ENCODE peak calls at places on chromosomes 7 and 10, in nine cellular contexts. O is heart left ventricle; P is heart right ventricle; Y is IMR-90; N is CD8-positive, alpha-beta T cell; K is mesenchymal stem cell; S is MG63; A is OCI-LY7; C is CD4-positive, CD25-positive, alpha-beta regulatory T cell. Z is an unnamed sample.
A peak's percentile ranks its signal among the peaks of the same experiment; 100 is the strongest.

GRCh38 chr10:50367732-50368131 is 116.4 kb upstream of the ASAH2 start:
- DNase-seq in S (no peak), P (no peak), O (no peak), K (peak; percentile 42), C (no peak), A (peak; percentile 56), N (no peak), Y (peak; percentile 54), Z (no peak)

GRCh38 chr7:44201813-44202212 is 1.0 kb downstream of the YKT6 start:
- DNase-seq in Y (peak; percentile 11), N (no peak), S (no peak), O (no peak), A (no peak), C (no peak), K (peak; percentile 42), P (no peak), Z (no peak)

GRCh38 chr10:31381766-31382316 is 62.8 kb downstream of the ZEB1 start:
- DNase-seq in N (no peak), S (peak; percentile 68), K (peak; percentile 57), O (no peak), Y (peak; percentile 55), A (no peak), C (no peak), P (no peak), Z (no peak)

GRCh38 chr10:68333905-68334431 is 1.2 kb upstream of the PBLD start:
- DNase-seq in P (no peak), S (no peak), C (no peak), K (no peak), O (no peak), A (no peak), Y (no peak), N (no peak), Z (no peak)

GRCh38 chr7:3955751-3956696 is 655.0 kb downstream of the SDK1 start:
- DNase-seq in O (no peak), S (peak; percentile 84), K (peak; percentile 85), P (no peak), C (no peak), Y (peak; percentile 65), A (no peak), N (no peak), Z (no peak)

GRCh38 chr10:79070091-79070610 is 1.4 kb downstream of the ZMIZ1 start:
- DNase-seq in P (peak; percentile 64), A (no peak), K (peak; percentile 64), Y (no peak), N (no peak), C (no peak), O (peak; percentile 71), S (peak; percentile 64), Z (no peak)

GRCh38 chr10:44071479-44071878 is 313.4 kb downstream of the CXCL12 start:
- DNase-seq in A (no peak), O (no peak), P (no peak), N (no peak), K (peak; percentile 3), S (peak; percentile 84), Y (peak; percentile 90), C (no peak), Z (no peak)

GRCh38 chr7:1961776-1962276 is 270.9 kb downstream of the MAD1L1 start:
- DNase-seq in O (no peak), C (peak; percentile 34), Y (peak; percentile 96), P (no peak), K (peak; percentile 86), A (no peak), S (peak; percentile 27), N (peak; percentile 66), Z (peak; percentile 50)

GRCh38 chr7:135283959-135284638 is 50.5 kb downstream of the STRA8 start:
- DNase-seq in S (no peak), O (no peak), P (no peak), A (no peak), K (no peak), C (no peak), N (no peak), Y (no peak), Z (no peak)
- H3K4me3 ChIP-seq in S (no peak overlapping the region), O (no peak overlapping the region), P (no peak overlapping the region), A (no peak overlapping the region), K (no peak overlapping the region), C (no peak overlapping the region), N (no peak overlapping the region), Y (no peak overlapping the region), Z (no peak overlapping the region)

DNA sequence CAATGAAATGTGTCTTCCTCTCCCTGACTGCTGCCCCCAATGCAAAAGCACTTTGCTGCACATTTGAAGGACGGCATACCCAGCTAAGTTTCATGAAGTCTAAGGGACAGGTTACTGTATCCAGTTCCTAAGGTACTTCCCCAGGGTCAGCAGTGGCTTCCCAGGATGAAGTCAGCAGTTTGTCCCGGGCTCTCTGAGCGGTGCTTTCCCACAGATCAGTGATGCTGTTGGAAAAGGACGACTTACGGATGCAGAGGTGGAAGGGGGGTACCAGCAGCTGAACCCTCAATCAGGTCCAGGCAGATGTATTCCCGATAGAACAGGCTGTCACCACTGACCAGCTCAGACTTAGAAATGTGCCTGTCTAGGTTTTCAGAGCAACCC is 303.5 kb downstream of the PRPF18 start:
- DNase-seq in S (no peak), A (no peak), P (no peak), O (no peak), K (peak; percentile 83), N (no peak), Y (peak; percentile 71), C (no peak), Z (no peak)
- H3K4me3 ChIP-seq in S (no peak overlapping the region), A (no peak overlapping the region), P (peak overlapping the region; percentile 75), O (no peak overlapping the region), K (peak overlapping the region; percentile 45), N (no peak overlapping the region), Y (peak overlapping the region; percentile 62), C (no peak overlapping the region), Z (no peak overlapping the region)

DNA sequence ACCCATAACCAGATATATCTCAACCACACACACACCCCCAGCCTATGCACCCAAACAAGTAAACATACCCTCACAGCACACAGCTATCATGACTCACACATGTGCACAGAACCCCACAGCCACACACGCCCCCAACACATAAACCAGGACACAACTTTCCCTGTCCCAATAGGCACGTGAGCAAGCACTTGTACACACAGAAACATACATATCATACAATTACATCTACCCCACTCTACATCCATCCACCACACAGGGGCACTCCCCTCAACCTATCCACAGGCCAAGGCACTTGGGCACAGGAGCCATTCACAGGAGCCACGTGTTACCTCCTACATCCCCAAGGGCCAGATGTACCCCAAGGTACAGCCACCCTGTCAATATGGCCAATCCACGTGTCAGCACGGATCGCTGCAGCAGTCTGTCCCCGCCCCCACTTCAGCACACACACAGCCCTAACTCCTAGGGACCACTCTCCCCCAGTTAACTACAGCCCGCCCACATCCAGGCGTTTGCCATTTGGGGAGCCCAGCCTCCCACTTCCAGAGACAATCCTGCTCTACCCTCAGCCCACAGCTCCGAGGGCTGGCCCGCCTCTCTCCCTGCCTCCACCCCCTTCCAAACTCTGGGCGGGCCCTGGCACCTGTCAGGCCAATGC is 163.5 kb downstream of the SH3PXD2A start:
- DNase-seq in A (peak; percentile 37), O (no peak), C (no peak), P (no peak), S (no peak), K (no peak), N (no peak), Y (peak; percentile 48), Z (peak; percentile 20)
- H3K4me3 ChIP-seq in A (peak overlapping the region; percentile 69), O (no peak overlapping the region), C (no peak overlapping the region), P (no peak overlapping the region), S (no peak overlapping the region), K (no peak overlapping the region), N (no peak overlapping the region), Y (no peak overlapping the region), Z (no peak overlapping the region)

GRCh38 chr10:128545216-128545615 is 419.0 kb upstream of the MKI67 start:
- DNase-seq in P (no peak), A (no peak), S (no peak), Y (no peak), C (no peak), N (no peak), K (no peak), O (no peak), Z (no peak)

GRCh38 chr10:128549192-128549591 is 423.0 kb upstream of the MKI67 start:
- DNase-seq in C (no peak), K (no peak), A (no peak), O (no peak), S (no peak), Y (no peak), N (no peak), P (no peak), Z (no peak)

GRCh38 chr10:128543186-128543585 is 417.0 kb upstream of the MKI67 start:
- DNase-seq in A (no peak), P (no peak), K (no peak), N (no peak), C (no peak), Y (no peak), S (no peak), O (no peak), Z (no peak)

GRCh38 chr10:128550045-128550444 is 423.8 kb upstream of the MKI67 start:
- DNase-seq in O (no peak), N (no peak), P (no peak), K (no peak), A (no peak), Y (no peak), C (no peak), S (no peak), Z (no peak)

GRCh38 chr10:128546651-128547165 is 420.5 kb upstream of the MKI67 start:
- DNase-seq in Y (no peak), C (no peak), A (no peak), P (no peak), N (no peak), S (no peak), O (no peak), K (no peak), Z (no peak)
- H3K4me3 ChIP-seq in Y (no peak overlapping the region), C (no peak overlapping the region), A (no peak overlapping the region), P (no peak overlapping the region), N (no peak overlapping the region), S (no peak overlapping the region), O (no peak overlapping the region), K (no peak overlapping the region), Z (no peak overlapping the region)

Z was measured in effector memory CD4-positive, alpha-beta T cell.